ENCODE peak calls at places on chromosome 7, in nine cellular contexts. O is HL-60, X is sigmoid colon, L is mammary epithelial cell, C is ovary, E is DND-41, N is adrenal gland, T is heart right ventricle, Q is epithelial cell of esophagus. K is an unnamed sample.

GRCh38 chr7:77894574-77895091 is 96.1 kb downstream of the PHTF2 start:
- DNase-seq in X (no peak), O (no peak), N (no peak), E (no peak), T (no peak), Q (no peak), C (no peak), L (no peak), K (no peak)

GRCh38 chr7:148697256-148697841 is 1.4 kb upstream of the CUL1 start:
- DNase-seq in L (no peak), E (no peak), Q (peak), N (peak), C (peak), X (peak), O (no peak), T (peak), K (peak)

GRCh38 chr7:1152492-1152891 is 7.5 kb downstream of the ZFAND2A start:
- DNase-seq in E (no peak), O (no peak), C (no peak), N (no peak), L (no peak), T (no peak), X (no peak), Q (no peak), K (no peak)

GRCh38 chr7:149719050-149719899 is 54.1 kb downstream of the ZNF467 start:
- DNase-seq in C (no peak), X (peak), Q (peak), N (no peak), L (peak), O (no peak), T (no peak), E (no peak), K (peak)

GRCh38 chr7:94396044-94396443 is 1.3 kb downstream of the COL1A2 start:
- DNase-seq in E (no peak), T (peak), L (no peak), O (no peak), Q (no peak), N (no peak), X (no peak), C (no peak), K (peak)

GRCh38 chr7:37988721-37989650 is 68.5 kb downstream of the EPDR1 start:
- DNase-seq in N (no peak), E (no peak), T (no peak), C (no peak), O (no peak), Q (no peak), L (no peak), X (no peak), K (no peak)

GRCh38 chr7:106217089-106217542 is 67.7 kb downstream of the NAMPT start:
- DNase-seq in Q (peak), L (peak), N (peak), T (peak), E (no peak), O (no peak), C (peak), X (peak), K (peak)

GRCh38 chr7:4241791-4242190 is 440.3 kb upstream of the FOXK1 start:
- DNase-seq in O (no peak), E (no peak), L (no peak), T (no peak), N (no peak), X (peak), C (no peak), Q (no peak), K (no peak)

GRCh38 chr7:27269455-27269854 is 26.9 kb downstream of the EVX1 start:
- DNase-seq in X (no peak), E (no peak), O (no peak), Q (no peak), T (no peak), N (no peak), L (no peak), C (no peak), K (no peak)

GRCh38 chr7:21945374-21946227 is at the start of gene CDCA7L:
- DNase-seq in T (peak), O (peak), N (peak), E (no peak), Q (peak), C (peak), X (peak), L (peak), K (peak)

GRCh38 chr7:2530076-2530967 is 10.7 kb downstream of the LFNG start:
- DNase-seq in T (no peak), E (peak), O (peak), C (no peak), N (no peak), L (no peak), Q (peak), X (no peak), K (no peak)

GRCh38 chr7:12110425-12110824 is 100.7 kb upstream of the TMEM106B start:
- DNase-seq in L (no peak), N (no peak), O (no peak), X (no peak), Q (no peak), E (no peak), T (no peak), C (no peak), K (no peak)

GRCh38 chr7:77903597-77903996 is 105.0 kb downstream of the PHTF2 start:
- DNase-seq in O (peak), Q (peak), C (no peak), E (no peak), X (no peak), N (no peak), L (no peak), T (no peak), K (peak)

GRCh38 chr7:104096683-104097082 is 107.2 kb upstream of the RELN start:
- DNase-seq in N (no peak), T (no peak), L (peak), O (no peak), C (no peak), E (no peak), Q (peak), X (no peak), K (peak)

GRCh38 chr7:650339-651031 is 76.0 kb upstream of the DNAAF5 start:
- DNase-seq in Q (no peak), L (no peak), T (peak), N (peak), C (no peak), E (no peak), O (no peak), X (no peak), K (no peak)

GRCh38 chr7:91632948-91633519 is 247.5 kb downstream of the MTERF1 start:
- DNase-seq in N (no peak), E (no peak), O (no peak), T (no peak), C (no peak), X (no peak), Q (no peak), L (no peak), K (no peak)

GRCh38 chr7:24911213-24911603 is 68.8 kb downstream of the OSBPL3 start:
- DNase-seq in C (no peak), X (no peak), O (no peak), T (no peak), E (peak), Q (no peak), N (no peak), L (no peak), K (peak)

GRCh38 chr7:2526659-2527504 is 7.3 kb downstream of the LFNG start:
- DNase-seq in C (no peak), Q (no peak), N (no peak), T (no peak), L (no peak), E (no peak), X (no peak), O (no peak), K (no peak)

GRCh38 chr7:92851732-92852131 is 15.4 kb upstream of the CDK6 start:
- DNase-seq in L (peak), O (no peak), Q (peak), T (no peak), X (no peak), N (no peak), E (no peak), C (no peak), K (no peak)

GRCh38 chr7:74612015-74612829 is 45.3 kb upstream of the GTF2I start:
- DNase-seq in T (no peak), L (peak), N (no peak), C (no peak), Q (peak), O (peak), E (no peak), X (peak), K (peak)

GRCh38 chr7:142646274-142646895 is 102.9 kb upstream of the PRSS1 start:
- DNase-seq in C (no peak), L (no peak), Q (no peak), T (no peak), E (no peak), X (no peak), N (no peak), O (peak), K (no peak)

GRCh38 chr7:144416341-144416740 is 12.8 kb upstream of the NOBOX start:
- DNase-seq in E (no peak), X (no peak), Q (peak), L (peak), N (no peak), T (no peak), C (no peak), O (no peak), K (no peak)

GRCh38 chr7:140702774-140703173 is 6.3 kb downstream of the NDUFB2 start:
- DNase-seq in X (no peak), N (no peak), C (no peak), O (no peak), L (no peak), E (no peak), Q (no peak), T (no peak), K (no peak)

GRCh38 chr7:121069346-121070100 is 81.0 kb downstream of the CPED1 start:
- DNase-seq in L (no peak), C (peak), O (no peak), T (peak), N (peak), X (no peak), E (no peak), Q (no peak), K (peak)

GRCh38 chr7:5659584-5659983 is 121.9 kb downstream of the RNF216 start:
- DNase-seq in T (no peak), C (no peak), X (no peak), L (no peak), O (no peak), N (no peak), E (no peak), Q (no peak), K (no peak)

GRCh38 chr7:43535031-43535451 is 47.9 kb upstream of the STK17A start:
- DNase-seq in X (no peak), O (no peak), E (no peak), Q (peak), N (no peak), C (peak), L (no peak), T (no peak), K (no peak)

GRCh38 chr7:69624431-69624830 is 26.2 kb downstream of the AUTS2 start:
- DNase-seq in O (no peak), Q (no peak), T (no peak), L (no peak), C (no peak), N (no peak), E (peak), X (no peak), K (no peak)

GRCh38 chr7:19749658-19750057 is 23.8 kb downstream of the TMEM196 start:
- DNase-seq in X (no peak), N (no peak), T (no peak), E (no peak), Q (peak), O (no peak), L (peak), C (no peak), K (peak)

GRCh38 chr7:29921404-29922010 is 68.1 kb downstream of the SCRN1 start:
- DNase-seq in E (peak), N (peak), L (peak), O (peak), T (peak), X (no peak), C (no peak), Q (peak), K (peak)

GRCh38 chr7:70093496-70093895 is 495.2 kb downstream of the AUTS2 start:
- DNase-seq in X (no peak), O (no peak), L (peak), N (peak), Q (peak), E (no peak), T (no peak), C (no peak), K (no peak)

GRCh38 chr7:17690030-17690429 is 250.3 kb downstream of the SNX13 start:
- DNase-seq in X (no peak), E (no peak), C (no peak), N (no peak), O (peak), Q (peak), T (no peak), L (peak), K (peak)

GRCh38 chr7:94391716-94392390 is 2.8 kb upstream of the COL1A2 start:
- DNase-seq in E (no peak), X (no peak), L (no peak), O (no peak), T (peak), Q (no peak), C (peak), N (peak), K (peak)

GRCh38 chr7:158726277-158726807 is 21.7 kb upstream of the NCAPG2 start:
- DNase-seq in E (no peak), N (no peak), X (no peak), T (no peak), Q (no peak), C (no peak), L (no peak), O (no peak), K (no peak)

GRCh38 chr7:18570890-18571478 is 75.4 kb downstream of the HDAC9 start:
- DNase-seq in O (no peak), Q (peak), X (no peak), E (no peak), N (peak), C (no peak), L (peak), T (no peak), K (peak)

DNA sequence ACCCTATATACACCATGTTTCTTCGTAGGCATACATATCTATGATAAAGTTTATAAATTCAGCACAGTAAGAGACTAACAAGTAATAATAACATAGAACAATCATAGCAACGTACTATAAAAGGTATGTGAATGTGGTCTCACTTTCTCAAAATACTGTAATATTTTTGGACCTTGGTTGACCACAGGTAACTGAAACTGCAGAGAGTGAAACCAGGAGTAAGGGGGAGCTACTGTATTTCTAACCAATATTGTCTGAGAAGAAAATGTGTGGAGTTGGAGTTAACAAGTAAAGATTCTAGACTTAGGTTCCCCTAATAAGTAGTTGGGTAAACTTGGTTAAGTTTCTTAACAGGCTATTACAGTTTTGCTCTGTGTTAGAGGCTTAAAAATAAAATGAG is 72.1 kb downstream of the GNAI1 start:
- DNase-seq in E (no peak), N (no peak), O (no peak), C (no peak), Q (no peak), T (no peak), X (no peak), L (no peak), K (no peak)
- TF ChIP-seq CTCF in E (no peak), N (no peak), O (no peak), C (no peak), Q (no peak), T (no peak), X (no peak), L (no peak), K (no peak)

GRCh38 chr7:139339025-139339424 is 2.1 kb upstream of the FMC1 start:
- DNase-seq in L (no peak), T (no peak), C (no peak), E (no peak), Q (no peak), X (no peak), N (no peak), O (no peak), K (no peak)
- H3K4me3 ChIP-seq in L (no peak), T (no peak), C (no peak), E (no peak), Q (no peak), X (no peak), N (no peak), O (no peak), K (no peak)

GRCh38 chr7:151172273-151173141 is 5.0 kb upstream of the GBX1 start:
- DNase-seq in N (peak), C (peak), O (peak), X (peak), L (peak), Q (peak), T (peak), E (peak), K (peak)

GRCh38 chr7:151166629-151167196 is 781 bp downstream of the GBX1 start:
- DNase-seq in C (no peak), X (no peak), E (no peak), Q (no peak), L (no peak), O (no peak), N (no peak), T (no peak), K (no peak)

GRCh38 chr7:151168787-151169162 is 1.3 kb upstream of the GBX1 start:
- DNase-seq in L (no peak), C (no peak), Q (no peak), E (no peak), N (no peak), X (no peak), O (no peak), T (no peak), K (no peak)

GRCh38 chr7:151168022-151168786 is 710 bp upstream of the GBX1 start:
- DNase-seq in L (no peak), T (no peak), O (peak), E (no peak), C (no peak), Q (peak), X (no peak), N (no peak), K (no peak)

DNA sequence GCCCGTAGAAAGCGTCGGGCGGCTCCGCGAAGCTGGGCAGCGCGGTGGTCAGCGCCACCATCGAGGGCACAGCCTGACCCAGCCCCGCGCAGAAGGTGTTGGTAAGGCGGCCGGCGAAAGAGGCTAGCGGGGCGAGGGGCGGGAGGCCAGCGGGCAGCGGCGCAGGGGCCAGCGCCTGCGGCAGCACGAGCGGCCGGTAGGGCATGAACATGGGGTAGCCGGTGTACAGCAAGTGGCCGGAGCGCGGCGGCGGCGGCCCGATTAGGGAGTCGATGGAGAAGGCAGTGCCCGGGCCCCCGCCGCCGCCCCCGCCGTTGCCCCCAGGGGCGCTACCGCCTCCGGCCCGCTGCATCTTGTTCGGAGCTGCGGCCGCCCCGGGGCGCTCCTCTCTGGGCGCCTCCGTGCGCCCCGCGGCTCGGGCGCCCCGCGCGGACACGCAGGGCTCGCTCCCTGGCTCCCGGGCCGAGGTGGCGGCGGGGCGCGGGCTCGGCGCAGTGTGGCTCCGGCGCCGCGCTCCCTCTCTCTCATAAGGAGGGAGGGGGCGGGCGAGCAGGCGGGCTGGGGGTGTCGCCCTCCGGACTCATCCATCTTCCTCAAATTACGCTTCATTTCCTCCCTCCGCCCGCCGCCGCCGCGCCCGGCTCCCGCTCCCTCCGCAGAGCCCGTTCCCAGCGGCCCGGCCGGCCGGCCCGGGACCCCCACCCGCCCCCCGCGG is at the start of gene GBX1:
- DNase-seq in T (no peak), Q (no peak), O (no peak), X (no peak), N (no peak), C (no peak), L (no peak), E (no peak), K (no peak)
- TF ChIP-seq CTCF in T (no peak), Q (no peak), O (no peak), X (no peak), N (no peak), C (no peak), L (no peak), E (no peak), K (no peak)

GRCh38 chr7:134545918-134546317 is 3.0 kb upstream of the AKR1B15 start:
- DNase-seq in Q (no peak), O (no peak), E (no peak), C (no peak), T (no peak), X (no peak), N (no peak), L (no peak), K (no peak)

GRCh38 chr7:134546903-134547737 is 1.8 kb upstream of the AKR1B15 start:
- DNase-seq in E (peak), X (no peak), L (peak), T (peak), N (peak), Q (peak), O (peak), C (peak), K (peak)

GRCh38 chr7:134549366-134549765 is 456 bp downstream of the AKR1B15 start:
- DNase-seq in N (no peak), C (no peak), L (no peak), E (no peak), T (no peak), Q (no peak), X (no peak), O (no peak), K (no peak)

GRCh38 chr7:134547738-134548054 is 1.2 kb upstream of the AKR1B15 start:
- DNase-seq in X (peak), C (peak), O (no peak), L (no peak), E (peak), T (peak), N (peak), Q (peak), K (peak)

DNA sequence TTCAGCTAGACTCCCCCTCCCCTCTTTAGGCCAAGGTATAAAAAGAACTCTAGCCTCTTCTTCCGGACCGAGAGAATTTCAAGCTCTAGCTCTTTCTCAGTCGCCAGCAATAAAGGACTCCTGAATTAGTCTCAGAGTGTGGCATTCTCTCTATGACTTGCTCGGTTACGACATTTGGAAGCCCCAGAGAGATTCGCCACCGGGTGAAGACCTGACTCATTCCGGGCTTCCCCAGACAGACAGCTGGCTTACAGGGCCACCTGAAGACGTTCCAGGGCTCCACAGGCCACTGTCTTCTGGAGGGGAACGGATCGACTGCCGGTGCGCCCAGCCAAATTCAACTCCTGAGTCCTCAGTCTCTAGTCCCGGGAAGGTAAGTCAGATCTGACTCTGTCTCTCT is at the start of gene AKR1B15:
- DNase-seq in Q (peak), X (no peak), C (no peak), L (peak), N (peak), T (no peak), O (peak), E (no peak), K (no peak)
- H3K4me3 ChIP-seq in Q (no peak), X (no peak), C (no peak), L (no peak), N (no peak), T (peak), O (no peak), E (no peak), K (no peak)

GRCh38 chr7:26189000-26189539 is 11.5 kb downstream of the HNRNPA2B1 start:
- DNase-seq in X (no peak), E (no peak), C (no peak), L (no peak), Q (no peak), O (no peak), N (no peak), T (no peak), K (no peak)
- TF ChIP-seq CTCF in X (no peak), E (no peak), C (no peak), L (no peak), Q (no peak), O (no peak), N (no peak), T (no peak), K (no peak)

K was measured in fibroblast of the aortic adventitia.